ENCODE peak calls at places on chromosome 9, in ten cellular contexts. H is foreskin fibroblast; X is NCI-H774; V is kidney glomerular epithelial cell; C is T follicular helper cell; Q is effector memory CD4-positive, alpha-beta T cell; L is mesenteric fat pad; Y is T1000; E is adipocyte; G is retina. T is an unnamed sample.

GRCh38 chr9:134396825-134397224 is 70.6 kb downstream of the RXRA start:
- DNase-seq in H (no peak), X (no peak), V (peak; percentile 45), C (peak; percentile 38), Q (peak; percentile 56), L (no peak), Y (no peak), E (no peak), G (no peak), T (no peak)

GRCh38 chr9:129435272-129435671 is 185.6 kb downstream of the C9orf50 start:
- DNase-seq in H (no peak), X (no peak), V (no peak), C (no peak), Q (no peak), L (no peak), Y (no peak), E (no peak), G (no peak), T (no peak)

GRCh38 chr9:118129541-118129940 is 425.3 kb downstream of the TLR4 start:
- DNase-seq in H (no peak), X (no peak), V (peak; percentile 49), C (no peak), Q (no peak), L (no peak), Y (peak; percentile 20), E (no peak), G (no peak), T (no peak)

GRCh38 chr9:69173891-69174644 is at the start of gene TJP2:
- DNase-seq in H (peak; percentile 71), X (no peak), V (peak; percentile 24), C (no peak), Q (peak; percentile 23), L (peak; percentile 91), Y (peak; percentile 64), E (peak; percentile 85), G (peak; percentile 86), T (no peak)

GRCh38 chr9:126985870-126986498 is 71.4 kb downstream of the RALGPS1 start:
- DNase-seq in H (peak; percentile 9), X (peak; percentile 74), V (peak; percentile 3), C (peak; percentile 78), Q (peak; percentile 78), L (no peak), Y (peak; percentile 78), E (no peak), G (no peak), T (peak; percentile 24)

GRCh38 chr9:86080112-86080579 is 19.2 kb downstream of the GOLM1 start:
- DNase-seq in H (no peak), X (no peak), V (no peak), C (no peak), Q (no peak), L (no peak), Y (no peak), E (no peak), G (no peak), T (no peak)

GRCh38 chr9:97385626-97386264 is 26.2 kb upstream of the TDRD7 start:
- DNase-seq in H (no peak), X (no peak), V (no peak), C (no peak), Q (no peak), L (peak; percentile 74), Y (no peak), E (no peak), G (no peak), T (no peak)

GRCh38 chr9:27499481-27499880 is 24.6 kb upstream of the IFNK start:
- DNase-seq in H (no peak), X (no peak), V (peak; percentile 28), C (no peak), Q (no peak), L (no peak), Y (no peak), E (no peak), G (no peak), T (no peak)

GRCh38 chr9:76230961-76231360 is 163.3 kb downstream of the RFK start:
- DNase-seq in H (no peak), X (no peak), V (peak; percentile 19), C (no peak), Q (no peak), L (no peak), Y (no peak), E (no peak), G (no peak), T (no peak)

GRCh38 chr9:114370251-114370984 is 17.4 kb downstream of the AKNA start:
- DNase-seq in H (no peak), X (no peak), V (no peak), C (no peak), Q (no peak), L (no peak), Y (no peak), E (no peak), G (peak; percentile 45), T (no peak)

GRCh38 chr9:97398999-97399758 is 12.7 kb upstream of the TDRD7 start:
- DNase-seq in H (peak; percentile 59), X (peak; percentile 46), V (peak; percentile 78), C (peak; percentile 37), Q (peak; percentile 49), L (no peak), Y (peak; percentile 47), E (peak; percentile 66), G (peak; percentile 72), T (no peak)

GRCh38 chr9:5764130-5764868 is 68.6 kb downstream of the ERMP1 start:
- DNase-seq in H (no peak), X (no peak), V (no peak), C (no peak), Q (no peak), L (no peak), Y (no peak), E (no peak), G (no peak), T (no peak)

GRCh38 chr9:88826651-88827245 is 164.5 kb upstream of the S1PR3 start:
- DNase-seq in H (no peak), X (no peak), V (peak; percentile 87), C (no peak), Q (no peak), L (no peak), Y (no peak), E (peak; percentile 59), G (no peak), T (no peak)

GRCh38 chr9:118331622-118332045 is 627.4 kb downstream of the TLR4 start:
- DNase-seq in H (peak; percentile 3), X (no peak), V (peak; percentile 98), C (no peak), Q (no peak), L (no peak), Y (peak; percentile 51), E (no peak), G (no peak), T (no peak)

GRCh38 chr9:129318121-129319075 is 140.3 kb upstream of the IER5L start:
- DNase-seq in H (no peak), X (no peak), V (no peak), C (no peak), Q (no peak), L (peak; percentile 89), Y (no peak), E (no peak), G (no peak), T (no peak)

GRCh38 chr9:7879551-7880245 is 80.1 kb upstream of the DMAC1 start:
- DNase-seq in H (no peak), X (no peak), V (peak; percentile 77), C (no peak), Q (no peak), L (no peak), Y (no peak), E (no peak), G (peak; percentile 39), T (no peak)

GRCh38 chr9:134834957-134835419 is 45.6 kb upstream of the FCN2 start:
- DNase-seq in H (no peak), X (no peak), V (no peak), C (no peak), Q (no peak), L (no peak), Y (no peak), E (no peak), G (no peak), T (no peak)

GRCh38 chr9:19155106-19155999 is 28.1 kb upstream of the PLIN2 start:
- DNase-seq in H (no peak), X (no peak), V (no peak), C (no peak), Q (no peak), L (no peak), Y (no peak), E (no peak), G (no peak), T (peak; percentile 37)